ENCODE peak calls at places on chromosomes 3 and 15, in six cellular contexts. W, B, L, Y, G and K are unnamed samples.

GRCh38 chr3:37526511-37526910 is 335.2 kb upstream of the CTDSPL start:
- DNase-seq in Y (no peak), G (no peak), B (no peak), L (peak; percentile 73), W (no peak), K (no peak)

GRCh38 chr15:90679959-90680358 is 37.2 kb upstream of the BLM start:
- DNase-seq in L (peak; percentile 27), Y (no peak), W (no peak), B (no peak), G (no peak), K (no peak)

GRCh38 chr3:129599607-129600006 is 6.9 kb downstream of the PLXND1 start:
- DNase-seq in L (peak; percentile 82), G (peak; percentile 78), B (peak; percentile 93), Y (no peak), W (peak; percentile 85), K (no peak)

GRCh38 chr15:95016511-95017219 is 785.3 kb downstream of the MCTP2 start:
- DNase-seq in Y (no peak), L (no peak), B (no peak), W (no peak), G (no peak), K (no peak)

GRCh38 chr3:87696276-87697013 is 362.4 kb downstream of the CGGBP1 start:
- DNase-seq in Y (no peak), W (no peak), L (no peak), G (no peak), B (no peak), K (no peak)

GRCh38 chr3:16316847-16317560 is 52.0 kb downstream of the OXNAD1 start:
- DNase-seq in B (no peak), Y (no peak), W (no peak), G (no peak), L (no peak), K (no peak)

GRCh38 chr3:71416868-71417267 is 166.7 kb downstream of the FOXP1 start:
- DNase-seq in B (peak; percentile 53), G (peak; percentile 84), W (no peak), Y (no peak), L (no peak), K (peak; percentile 9)

GRCh38 chr3:138848696-138849095 is 14.0 kb upstream of the PIK3CB start:
- DNase-seq in G (no peak), Y (no peak), W (no peak), B (no peak), L (no peak), K (no peak)

GRCh38 chr3:173745952-173746682 is 348.6 kb downstream of the NLGN1 start:
- DNase-seq in W (no peak), L (peak; percentile 46), Y (no peak), G (peak; percentile 1), B (no peak), K (no peak)

GRCh38 chr3:146350852-146351251 is 99.9 kb upstream of the PLSCR4 start:
- DNase-seq in G (no peak), Y (no peak), L (no peak), B (no peak), W (no peak), K (no peak)

GRCh38 chr3:190695225-190695624 is 167.3 kb downstream of the GMNC start:
- DNase-seq in G (no peak), W (no peak), L (no peak), Y (no peak), B (no peak), K (no peak)

GRCh38 chr15:85763557-85764303 is 31.0 kb downstream of the KLHL25 start:
- DNase-seq in W (no peak), B (no peak), L (no peak), G (no peak), Y (no peak), K (no peak)

GRCh38 chr3:104909721-104910120 is 457.0 kb upstream of the ALCAM start:
- DNase-seq in L (peak; percentile 14), Y (no peak), B (no peak), W (no peak), G (no peak), K (peak; percentile 38)

GRCh38 chr3:53709856-53710674 is 136.2 kb downstream of the CHDH start:
- DNase-seq in G (peak; percentile 59), Y (peak; percentile 11), B (peak; percentile 70), L (peak; percentile 78), W (peak; percentile 90), K (peak; percentile 74)

GRCh38 chr3:138493804-138494606 is 59.6 kb downstream of the ESYT3 start:
- DNase-seq in L (peak; percentile 70), B (peak; percentile 79), Y (no peak), G (no peak), W (no peak), K (no peak)

GRCh38 chr3:123621510-123622189 is 36.8 kb upstream of the HACD2 start:
- DNase-seq in L (no peak), Y (no peak), B (no peak), G (no peak), W (no peak), K (no peak)

GRCh38 chr15:80251505-80252280 is at the start of gene CTXND1:
- DNase-seq in W (peak; percentile 66), L (no peak), Y (no peak), B (no peak), G (no peak), K (no peak)

GRCh38 chr3:79297242-79297641 is 470.6 kb downstream of the ROBO1 start:
- DNase-seq in W (no peak), Y (no peak), L (peak; percentile 78), G (no peak), B (no peak), K (no peak)

GRCh38 chr15:28106294-28107110 is 7.4 kb upstream of the OCA2 start:
- DNase-seq in L (peak; percentile 21), W (peak; percentile 65), Y (no peak), G (no peak), B (peak; percentile 25), K (no peak)

GRCh38 chr3:15329058-15330005 is 3.1 kb downstream of the SH3BP5 start:
- DNase-seq in W (no peak), B (no peak), L (no peak), G (no peak), Y (no peak), K (no peak)

GRCh38 chr3:35946857-35947514 is 307.7 kb downstream of the ARPP21 start:
- DNase-seq in G (no peak), Y (peak; percentile 54), W (no peak), L (no peak), B (no peak), K (no peak)

GRCh38 chr3:35944915-35945710 is 305.8 kb downstream of the ARPP21 start:
- DNase-seq in B (no peak), G (no peak), W (no peak), L (no peak), Y (no peak), K (no peak)

GRCh38 chr3:35950045-35950444 is 310.7 kb downstream of the ARPP21 start:
- DNase-seq in G (no peak), L (no peak), B (no peak), Y (no peak), W (no peak), K (no peak)

DNA sequence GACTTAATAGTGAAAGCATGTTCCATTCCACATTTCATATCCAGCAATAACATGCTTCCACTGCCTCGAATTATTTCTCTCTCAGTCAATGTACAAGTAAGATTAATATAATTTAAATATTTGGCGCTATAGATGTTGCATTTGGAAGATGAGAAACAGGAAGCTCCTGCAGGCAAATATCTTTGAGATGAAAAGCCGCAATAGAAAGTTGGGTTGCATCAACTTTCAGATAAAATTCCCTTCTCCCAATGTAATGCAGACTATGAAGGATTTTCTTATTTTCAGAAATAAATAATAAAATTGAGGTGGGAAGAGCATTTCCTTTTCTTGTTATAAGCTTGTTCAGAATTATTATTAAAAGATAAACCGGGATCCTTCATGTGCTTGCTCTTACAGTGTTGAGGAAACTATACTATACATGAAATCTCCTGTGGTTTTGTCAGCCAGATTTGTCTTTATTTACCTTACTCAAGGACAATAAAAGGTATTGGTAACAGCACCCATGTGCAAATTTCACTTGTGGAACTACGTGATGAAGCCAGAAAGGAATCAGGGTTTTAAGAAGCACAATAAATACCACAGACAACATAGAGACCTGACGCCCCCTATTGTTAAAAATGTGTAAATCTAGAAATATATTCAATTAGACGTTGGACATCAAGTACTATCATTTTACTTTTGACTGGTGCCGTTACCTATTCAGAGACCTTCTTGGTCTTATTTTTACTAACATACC is 307.0 kb downstream of the ARPP21 start:
- DNase-seq in Y (no peak), L (peak; percentile 70), W (no peak), B (peak; percentile 27), G (peak; percentile 2), K (peak; percentile 8)
- TF ChIP-seq CTCF in Y (no peak), L (peak; percentile 48), W (peak; percentile 33), B (peak; percentile 8), G (peak; percentile 23), K (peak; percentile 19)

DNA sequence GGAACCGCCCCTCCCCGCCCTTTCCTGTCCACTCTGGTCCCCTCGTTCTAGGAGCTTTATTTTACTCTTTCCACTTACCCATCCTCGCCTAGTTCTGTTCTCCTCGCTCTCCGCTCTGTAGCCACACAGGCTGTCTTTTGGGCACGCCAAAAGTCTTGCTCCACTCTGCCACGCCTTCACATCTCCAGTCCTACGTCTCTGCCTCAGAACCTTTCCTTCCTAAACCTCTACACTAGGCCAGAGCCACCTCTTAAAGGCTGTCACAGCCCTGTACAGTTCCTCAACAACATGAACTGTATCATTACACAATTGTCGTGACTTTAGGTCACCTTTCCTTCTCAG is 385 bp upstream of the ARPP19 start:
- DNase-seq in W (no peak), Y (no peak), L (no peak), G (no peak), B (no peak), K (no peak)
- H3K4me3 ChIP-seq in W (peak overlapping the region; percentile 89), Y (peak overlapping the region; percentile 62), L (peak overlapping the region; percentile 46), G (peak overlapping the region; percentile 69), B (peak overlapping the region; percentile 78), K (peak overlapping the region; percentile 81)

DNA sequence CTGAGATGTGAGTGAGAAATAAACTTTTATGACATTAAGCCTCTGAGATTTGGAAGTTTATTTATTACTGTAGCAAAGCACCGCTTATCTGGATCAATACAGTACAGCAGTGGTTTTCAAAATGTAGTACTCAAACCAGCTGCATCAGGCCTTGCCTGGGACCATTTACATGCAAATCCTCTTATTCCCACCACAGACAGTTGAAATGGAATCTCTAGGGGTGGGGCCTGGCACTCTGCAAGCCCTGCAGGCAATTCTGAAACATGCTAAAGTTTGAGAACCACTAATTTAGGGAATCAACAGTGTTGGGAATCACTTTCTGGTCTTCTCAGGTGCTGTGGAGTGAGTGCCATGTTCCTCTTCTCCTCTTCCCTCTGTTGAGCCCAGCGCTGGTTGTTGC is 77.8 kb upstream of the TAMM41 start:
- DNase-seq in B (no peak), G (no peak), Y (no peak), L (no peak), W (peak; percentile 1), K (no peak)
- TF ChIP-seq CTCF in B (no peak), G (no peak), Y (no peak), L (no peak), W (no peak), K (no peak)

GRCh38 chr3:184567924-184568590 is 6.5 kb downstream of the EPHB3 start:
- DNase-seq in B (peak; percentile 34), G (no peak), L (no peak), W (no peak), Y (no peak), K (no peak)
- H3K4me3 ChIP-seq in B (no peak overlapping the region), G (no peak overlapping the region), L (peak overlapping the region; percentile 58), W (peak overlapping the region; percentile 52), Y (peak overlapping the region; percentile 48), K (no peak overlapping the region)